ENCODE peak calls at places on chromosomes 6 and 20, in four cellular contexts. N is fibroblast of lung, Q is tibial nerve, J is PC-3. I is an unnamed sample.

GRCh38 chr20:57190536-57191265 is 75.7 kb downstream of the BMP7 start:
- DNase-seq in Q (no peak), J (peak; percentile 77), N (peak; percentile 43), I (no peak)

GRCh38 chr6:45302832-45303231 is 25.3 kb upstream of the RUNX2 start:
- DNase-seq in Q (no peak), J (no peak), N (no peak), I (no peak)

GRCh38 chr20:63102720-63103375 is 96.1 kb upstream of the BHLHE23 start:
- DNase-seq in Q (no peak), N (peak; percentile 9), J (peak; percentile 35), I (no peak)

GRCh38 chr6:115360602-115361325 is 699.9 kb downstream of the FRK start:
- DNase-seq in J (no peak), Q (no peak), N (no peak), I (no peak)

GRCh38 chr6:154829970-154830369 is 96.8 kb downstream of the SCAF8 start:
- DNase-seq in N (no peak), Q (no peak), J (no peak), I (no peak)

GRCh38 chr6:17470209-17470952 is 77.0 kb downstream of the CAP2 start:
- DNase-seq in J (no peak), N (peak; percentile 58), Q (no peak), I (no peak)

GRCh38 chr20:48623906-48624265 is 203.9 kb downstream of the PREX1 start:
- DNase-seq in Q (no peak), J (no peak), N (no peak), I (no peak)

GRCh38 chr6:117555882-117556498 is 46.3 kb downstream of the GOPC start:
- DNase-seq in Q (peak; percentile 42), N (no peak), J (peak; percentile 76), I (no peak)

GRCh38 chr6:157150076-157150475 is 173.2 kb downstream of the TMEM242 start:
- DNase-seq in J (peak; percentile 27), N (peak; percentile 92), Q (no peak), I (no peak)

GRCh38 chr20:54100563-54100962 is 30.2 kb upstream of the BCAS1 start:
- DNase-seq in Q (no peak), N (peak; percentile 46), J (no peak), I (no peak)

GRCh38 chr6:87860902-87861301 is 158.9 kb upstream of the AKIRIN2 start:
- DNase-seq in Q (no peak), N (no peak), J (no peak), I (no peak)

GRCh38 chr6:43996614-43997341 is 130.5 kb downstream of the MRPL14 start:
- DNase-seq in N (no peak), J (no peak), Q (no peak), I (no peak)

GRCh38 chr6:137787016-137787415 is 80.0 kb upstream of the TNFAIP3 start:
- DNase-seq in J (no peak), Q (no peak), N (no peak), I (no peak)

GRCh38 chr20:14664101-14664500 is 326.7 kb upstream of the FLRT3 start:
- DNase-seq in Q (no peak), J (no peak), N (no peak), I (no peak)

GRCh38 chr20:62602550-62602949 is 39.8 kb upstream of the SLCO4A1 start:
- DNase-seq in N (no peak), Q (no peak), J (peak; percentile 78), I (no peak)

GRCh38 chr6:1144842-1145755 is 166.8 kb upstream of the FOXQ1 start:
- DNase-seq in N (peak; percentile 43), Q (no peak), J (no peak), I (no peak)

GRCh38 chr6:47477497-47478232 is at the start of gene CD2AP:
- DNase-seq in Q (peak; percentile 61), J (peak; percentile 82), N (peak; percentile 77), I (no peak)

GRCh38 chr6:162706236-162706635 is 21.3 kb downstream of the PRKN start:
- DNase-seq in J (no peak), N (peak; percentile 3), Q (peak; percentile 36), I (no peak)

GRCh38 chr6:131861356-131861755 is 53.5 kb downstream of the ENPP1 start:
- DNase-seq in N (peak; percentile 83), Q (no peak), J (no peak), I (no peak)

GRCh38 chr20:62766716-62767115 is 29.6 kb upstream of the MRGBP start:
- DNase-seq in J (peak; percentile 71), N (no peak), Q (no peak), I (no peak)

GRCh38 chr20:54452277-54452676 is 23.1 kb upstream of the DOK5 start:
- DNase-seq in J (no peak), N (no peak), Q (no peak), I (no peak)

GRCh38 chr6:46013639-46014038 is 2.0 kb downstream of the CLIC5 start:
- DNase-seq in N (no peak), Q (no peak), J (no peak), I (no peak)

GRCh38 chr6:157795826-157796225 is 27.2 kb upstream of the SNX9 start:
- DNase-seq in N (no peak), Q (no peak), J (no peak), I (no peak)

GRCh38 chr6:33746036-33746600 is 587 bp downstream of the IP6K3 start:
- DNase-seq in Q (no peak), J (no peak), N (peak; percentile 56), I (no peak)
- H3K4me3 ChIP-seq in Q (peak overlapping the region; percentile 33), J (no peak overlapping the region), N (peak overlapping the region; percentile 54), I (no peak overlapping the region)

GRCh38 chr20:31682352-31682751 is 40.3 kb downstream of the BCL2L1 start:
- DNase-seq in J (peak; percentile 1), Q (no peak), N (no peak), I (no peak)

GRCh38 chr20:31681128-31681727 is 41.4 kb downstream of the BCL2L1 start:
- DNase-seq in Q (no peak), J (no peak), N (no peak), I (no peak)

GRCh38 chr20:31682927-31683326 is 39.7 kb downstream of the BCL2L1 start:
- DNase-seq in J (no peak), Q (no peak), N (no peak), I (no peak)

GRCh38 chr20:31680286-31681127 is 42.2 kb downstream of the BCL2L1 start:
- DNase-seq in J (peak; percentile 1), N (no peak), Q (no peak), I (no peak)

DNA sequence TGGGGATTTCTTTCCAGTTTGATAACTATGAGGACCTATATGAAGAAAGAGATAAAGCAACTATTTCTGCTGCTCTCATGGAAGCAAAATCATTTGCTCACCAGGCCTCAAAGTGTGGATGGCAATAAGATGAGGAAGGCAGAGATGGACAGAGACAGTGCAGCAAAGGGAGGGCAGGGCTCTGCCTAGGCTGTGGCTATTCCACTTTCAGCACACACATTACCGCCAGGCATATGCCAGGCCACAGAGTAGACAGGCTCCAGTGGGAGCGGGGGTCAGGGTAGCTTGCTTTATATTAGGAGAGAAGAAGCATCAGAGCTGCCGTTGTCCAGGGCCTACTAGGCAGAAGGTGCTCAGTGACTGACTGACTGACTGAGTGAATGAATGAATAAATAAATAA is 40.9 kb downstream of the BCL2L1 start:
- DNase-seq in J (peak; percentile 1), Q (no peak), N (no peak), I (no peak)
- H3K4me1 ChIP-seq in J (peaks cover 2% of the 10 kb centered on the region), Q (peaks cover 26% of the 10 kb centered on the region), N (peaks cover 11% of the 10 kb centered on the region), I (peaks cover 25% of the 10 kb centered on the region)

DNA sequence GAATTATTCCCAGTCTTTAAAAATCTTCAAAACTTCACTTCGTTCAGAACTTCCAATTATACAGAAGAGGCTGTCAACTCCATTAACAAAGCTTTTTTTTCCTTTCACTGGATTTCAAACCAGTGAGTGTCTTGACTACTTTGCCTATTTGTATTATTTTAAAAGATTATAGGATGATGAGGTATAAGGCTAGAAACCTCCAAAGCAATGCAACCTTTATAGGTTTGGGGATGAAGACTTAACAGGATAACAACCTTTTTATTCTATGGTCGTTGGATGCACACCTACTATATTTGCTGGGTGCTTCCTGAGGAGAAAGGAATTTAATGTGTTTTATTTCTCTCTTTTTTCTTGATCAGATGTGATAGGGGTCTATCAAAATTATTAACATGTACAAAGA is 1.9 kb upstream of the OVOL2 start:
- DNase-seq in J (no peak), N (no peak), Q (no peak), I (no peak)
- H3K4me3 ChIP-seq in J (peak overlapping the region; percentile 90), N (no peak overlapping the region), Q (no peak overlapping the region), I (no peak overlapping the region)

GRCh38 chr6:41572613-41573012 is 26.4 kb downstream of the FOXP4 start:
- DNase-seq in J (no peak), N (no peak), Q (no peak), I (no peak)
- H3K4me1 ChIP-seq in J (peaks cover 7% of the 10 kb centered on the region), N (no peaks in the 10 kb centered on the region), Q (peaks cover 42% of the 10 kb centered on the region), I (peaks cover 1% of the 10 kb centered on the region)

GRCh38 chr6:2969549-2969948 is 1.8 kb downstream of the SERPINB6 start:
- DNase-seq in N (no peak), Q (no peak), J (no peak), I (no peak)
- H3K4me3 ChIP-seq in N (peak overlapping the region; percentile 70), Q (no peak overlapping the region), J (peak overlapping the region; percentile 87), I (no peak overlapping the region)

DNA sequence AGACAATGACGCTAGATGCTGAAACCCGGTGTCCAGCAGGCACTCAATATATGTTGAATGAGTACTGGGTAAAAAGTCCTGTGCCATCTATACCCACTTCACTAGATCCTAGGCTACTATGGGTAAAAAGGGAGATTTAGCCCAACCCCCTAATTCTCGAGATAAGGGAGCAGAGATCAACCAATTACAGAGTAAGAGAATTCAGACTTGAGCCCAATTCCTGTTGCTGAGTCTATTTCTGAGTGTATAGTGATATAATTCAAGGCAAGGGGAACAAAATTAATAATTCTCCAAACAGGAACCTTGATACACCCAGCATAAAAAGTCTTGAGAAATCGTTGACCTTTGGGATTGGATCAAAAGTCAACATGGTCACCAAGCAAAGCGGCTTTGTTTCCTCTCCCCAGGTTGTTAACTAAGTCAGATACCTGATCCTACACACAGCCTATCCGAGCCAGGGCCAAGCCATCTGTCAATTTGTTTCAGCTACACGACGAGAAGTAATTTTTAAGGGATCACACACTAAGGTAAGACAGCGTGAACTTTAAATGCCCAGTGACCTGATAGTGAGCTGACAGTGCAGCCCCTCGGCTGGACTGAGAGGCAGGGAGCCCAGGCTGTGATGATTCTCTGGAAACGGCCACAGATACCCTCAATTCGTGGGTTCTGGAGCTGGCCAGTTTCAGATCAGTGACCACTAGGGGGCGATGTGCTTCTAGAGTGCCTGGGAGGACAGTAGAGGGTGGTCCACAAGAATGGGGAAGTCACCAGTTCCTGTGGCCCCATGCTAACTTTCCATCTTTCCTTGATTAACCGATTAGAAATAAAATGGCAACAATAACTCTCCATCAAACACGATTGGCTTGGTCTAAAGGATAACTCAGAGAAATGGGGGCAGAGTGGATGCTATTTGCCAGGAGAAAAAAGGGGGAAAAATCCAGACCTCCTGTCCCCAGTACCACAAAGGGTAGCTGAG is 46.2 kb downstream of the SLC22A23 start:
- DNase-seq in Q (no peak), J (peak; percentile 73), N (peak; percentile 48), I (no peak)
- H3K4me1 ChIP-seq in Q (no peaks in the 10 kb centered on the region), J (peaks cover 33% of the 10 kb centered on the region), N (no peaks in the 10 kb centered on the region), I (no peaks in the 10 kb centered on the region)

GRCh38 chr6:111662192-111662793 is 56.6 kb upstream of the TRAF3IP2 start:
- DNase-seq in Q (no peak), J (peak; percentile 4), N (no peak), I (no peak)

GRCh38 chr6:111662794-111663231 is 57.1 kb upstream of the TRAF3IP2 start:
- DNase-seq in Q (no peak), N (peak; percentile 59), J (no peak), I (no peak)

GRCh38 chr6:111664565-111665039 is 58.9 kb upstream of the TRAF3IP2 start:
- DNase-seq in J (no peak), N (no peak), Q (no peak), I (no peak)

GRCh38 chr6:111663692-111664564 is 58.2 kb upstream of the TRAF3IP2 start:
- DNase-seq in J (no peak), Q (no peak), N (peak; percentile 61), I (no peak)

GRCh38 chr6:111663232-111663631 is 57.6 kb upstream of the TRAF3IP2 start:
- DNase-seq in Q (no peak), J (no peak), N (no peak), I (no peak)
- H3K4me3 ChIP-seq in Q (no peak overlapping the region), J (no peak overlapping the region), N (no peak overlapping the region), I (no peak overlapping the region)